ENCODE peak calls at places on chromosomes 7 and 10, in six cellular contexts. F is OCI-LY7, K is hepatocyte, H is neural progenitor cell, N is GM23248, Y is HCT116. T is an unnamed sample.

GRCh38 chr10:6009961-6010360 is 32.6 kb upstream of the IL15RA start:
- DNase-seq in Y (no peak), F (no peak), K (no peak), H (no peak), N (peak), T (no peak)

GRCh38 chr7:151076863-151077704 is 3.5 kb downstream of the FASTK start:
- DNase-seq in F (no peak), Y (no peak), N (peak), K (no peak), H (peak), T (peak)

GRCh38 chr7:11831727-11832495 is at the start of gene THSD7A:
- DNase-seq in Y (no peak), F (no peak), H (peak), K (peak), N (peak), T (peak)

GRCh38 chr7:139023076-139023475 is 12.8 kb downstream of the ZC3HAV1L start:
- DNase-seq in N (no peak), Y (no peak), K (no peak), F (no peak), H (no peak), T (no peak)

GRCh38 chr7:81684513-81685262 is 85.2 kb downstream of the HGF start:
- DNase-seq in H (peak), F (no peak), K (peak), N (peak), Y (peak), T (peak)

GRCh38 chr10:71719042-71719441 is 536 bp downstream of the C10orf105 start:
- DNase-seq in K (no peak), F (no peak), H (no peak), Y (no peak), N (peak), T (no peak)

GRCh38 chr10:98062424-98062823 is 32.0 kb upstream of the CRTAC1 start:
- DNase-seq in N (no peak), K (no peak), H (no peak), Y (no peak), F (no peak), T (no peak)

GRCh38 chr10:29353887-29354561 is 65.2 kb downstream of the LYZL1 start:
- DNase-seq in H (peak), F (no peak), N (no peak), Y (no peak), K (no peak), T (no peak)

GRCh38 chr7:94507462-94507861 is 2.1 kb upstream of the CASD1 start:
- DNase-seq in H (no peak), Y (no peak), K (no peak), F (no peak), N (no peak), T (no peak)

GRCh38 chr10:60666221-60666620 is 112.1 kb upstream of the CDK1 start:
- DNase-seq in K (peak), H (no peak), Y (no peak), F (no peak), N (peak), T (peak)

GRCh38 chr7:39616138-39616537 is 7.2 kb upstream of the RALA start:
- DNase-seq in H (no peak), F (no peak), N (peak), K (no peak), Y (no peak), T (peak)

GRCh38 chr7:155410436-155410835 is 47.5 kb upstream of the EN2 start:
- DNase-seq in K (no peak), N (no peak), F (no peak), H (no peak), Y (no peak), T (no peak)

GRCh38 chr10:20093600-20093999 is 277.4 kb downstream of the PLXDC2 start:
- DNase-seq in F (no peak), Y (no peak), H (no peak), N (no peak), K (no peak), T (no peak)

GRCh38 chr7:94276797-94277196 is 117.9 kb upstream of the COL1A2 start:
- DNase-seq in H (peak), N (peak), Y (no peak), K (no peak), F (peak), T (peak)

GRCh38 chr7:2030475-2031456 is 202.0 kb downstream of the MAD1L1 start:
- DNase-seq in Y (no peak), N (no peak), F (peak), H (no peak), K (no peak), T (no peak)

GRCh38 chr10:114121031-114121430 is 53.0 kb downstream of the CCDC186 start:
- DNase-seq in H (no peak), N (no peak), F (no peak), K (no peak), Y (no peak), T (no peak)

GRCh38 chr7:1844956-1845390 is 174.9 kb downstream of the ELFN1 start:
- DNase-seq in H (no peak), F (no peak), N (no peak), Y (no peak), K (no peak), T (no peak)

DNA sequence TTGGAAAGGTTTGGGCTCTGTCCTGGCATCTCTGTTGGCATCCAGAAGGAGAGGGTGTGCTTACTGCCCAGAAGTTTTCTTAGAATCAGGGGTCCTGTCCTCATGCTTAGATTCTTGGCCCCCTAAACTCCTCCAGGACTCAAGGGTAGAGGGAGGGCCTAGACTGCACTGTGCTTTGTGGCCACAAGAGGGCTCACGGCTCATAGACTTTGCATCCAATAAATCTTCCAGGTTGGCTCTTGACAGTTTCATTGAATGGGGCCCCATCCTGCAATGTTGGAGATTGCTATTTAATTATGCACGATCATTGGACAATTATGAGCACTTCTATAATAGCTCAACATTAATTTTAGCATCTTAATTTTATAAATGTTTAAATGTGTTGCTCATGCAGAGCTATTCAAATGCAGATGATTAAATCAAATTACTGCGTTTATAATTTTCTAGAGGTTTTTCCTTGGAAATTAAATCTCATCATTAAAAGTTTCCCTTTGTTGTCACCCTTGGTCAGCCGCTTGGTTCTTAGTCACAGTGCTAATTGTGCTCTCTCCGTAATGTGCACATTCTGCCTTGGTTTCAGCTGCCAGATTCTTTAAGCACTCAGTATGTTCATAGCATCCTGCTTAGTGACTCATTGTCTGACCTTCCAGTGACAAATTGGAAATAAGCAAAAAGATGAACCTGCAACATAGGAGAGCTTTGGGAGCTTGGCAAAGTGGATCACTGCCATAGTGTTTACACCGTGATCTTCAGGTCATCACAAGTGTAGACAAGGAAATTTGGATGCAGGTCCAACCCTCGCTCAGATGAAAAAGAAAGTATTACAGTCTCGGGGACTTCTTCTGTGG is 33.5 kb upstream of the PLPP4 start:
- DNase-seq in H (peak), Y (peak), F (peak), N (peak), K (peak), T (peak)
- TF ChIP-seq EZH2phosphoT487 in H (no peak), Y (no peak), F (no peak), N (peak), K (no peak), T (no peak)

DNA sequence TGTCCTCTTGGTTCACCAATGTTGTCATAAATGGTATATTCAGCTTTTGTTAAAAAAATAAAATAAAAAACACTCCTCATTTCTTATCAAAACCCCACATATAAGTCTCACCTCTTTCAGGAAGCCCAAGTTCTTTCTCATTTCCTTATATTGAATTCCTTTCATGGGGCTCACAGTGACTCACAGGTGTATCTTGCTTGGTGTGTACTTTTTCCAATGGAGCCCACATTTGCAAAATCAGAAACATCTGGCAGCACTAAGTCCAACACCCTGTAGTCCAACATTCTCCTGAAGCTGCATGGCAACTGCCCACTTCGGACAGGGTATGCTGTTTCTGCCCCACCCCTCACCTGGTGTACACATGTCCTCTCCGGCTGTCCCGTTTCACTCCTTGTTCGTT is 544.0 kb downstream of the SORCS3 start:
- DNase-seq in K (no peak), H (no peak), Y (no peak), N (no peak), F (no peak), T (no peak)
- TF ChIP-seq EZH2phosphoT487 in K (no peak), H (no peak), Y (no peak), N (no peak), F (no peak), T (no peak)

DNA sequence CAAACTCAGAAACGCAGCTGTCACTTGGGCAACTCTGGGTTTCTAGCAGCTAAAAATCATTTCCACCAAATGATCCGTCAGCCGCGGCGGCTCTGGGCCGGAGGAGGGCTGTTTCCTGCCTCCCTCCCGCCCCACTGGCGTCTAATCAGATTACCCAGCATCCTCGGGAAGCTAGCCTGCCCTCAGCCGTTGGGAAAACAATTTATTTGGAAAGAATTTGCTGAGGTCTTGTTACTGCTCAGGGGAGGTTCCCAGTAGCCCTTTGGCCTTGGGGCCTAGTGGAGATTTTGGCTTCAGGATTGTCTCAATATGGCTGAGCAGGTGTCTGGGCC is 65.0 kb upstream of the ADGRA1 start:
- DNase-seq in K (no peak), F (no peak), Y (no peak), H (peak), N (peak), T (no peak)
- TF ChIP-seq EZH2phosphoT487 in K (no peak), F (no peak), Y (no peak), H (no peak), N (no peak), T (no peak)

DNA sequence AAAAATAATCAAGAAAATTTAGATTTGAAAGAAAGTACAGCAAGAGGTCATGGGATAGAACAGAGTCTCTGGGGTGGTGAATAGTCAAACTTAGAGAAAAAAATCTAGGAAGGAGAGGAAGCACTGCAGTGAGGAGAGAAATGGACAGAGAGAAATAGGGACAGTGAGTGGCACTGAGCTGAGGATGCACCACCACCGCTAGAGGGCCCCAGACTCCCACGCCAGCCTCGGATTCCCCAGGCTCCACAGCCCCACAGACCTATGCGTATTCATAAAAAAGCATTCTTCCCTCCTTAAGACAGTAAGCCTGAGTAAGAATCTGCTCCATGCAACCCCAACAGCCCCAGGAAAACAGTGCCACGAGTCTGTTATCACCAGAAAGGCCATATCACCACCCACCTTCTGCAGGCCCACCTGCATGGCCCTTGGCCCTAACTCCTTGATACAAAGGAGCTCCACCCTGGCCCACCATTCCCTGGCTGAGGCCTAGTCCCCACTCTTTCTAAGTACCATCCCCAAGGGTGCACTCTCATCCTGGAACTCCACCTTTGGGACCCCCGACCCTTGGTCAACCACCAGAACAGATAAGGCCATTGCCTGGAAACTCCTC is 91.0 kb downstream of the ALOX5 start:
- DNase-seq in Y (peak), K (peak), N (peak), F (peak), H (peak), T (peak)
- TF ChIP-seq EZH2phosphoT487 in Y (no peak), K (no peak), N (no peak), F (no peak), H (no peak), T (no peak)

GRCh38 chr7:253491-254336 is 36.3 kb upstream of the FOXL3 start:
- DNase-seq in Y (no peak), N (no peak), F (no peak), H (no peak), K (no peak), T (no peak)
- TF ChIP-seq EZH2phosphoT487 in Y (no peak), N (no peak), F (no peak), H (no peak), K (no peak), T (no peak)

DNA sequence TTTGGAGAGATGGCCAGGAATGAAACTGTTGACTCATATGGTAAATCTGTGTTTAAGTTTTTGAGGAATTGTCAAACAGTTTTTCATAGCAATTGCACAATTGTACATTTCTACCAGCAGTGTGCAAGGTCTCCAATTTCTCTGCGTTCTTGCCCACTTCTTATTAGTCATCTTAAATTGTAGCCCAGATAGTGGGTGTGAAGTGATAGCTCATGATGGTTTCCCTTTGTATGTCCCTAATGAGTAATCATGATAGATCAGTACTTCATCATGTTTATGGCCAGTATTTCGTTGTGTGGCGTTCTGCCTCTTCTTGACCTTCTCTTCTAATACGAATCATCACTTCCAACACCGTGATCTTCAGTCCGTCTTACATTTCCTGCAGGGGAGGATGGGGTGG is 136.3 kb downstream of the DOCK1 start:
- DNase-seq in K (no peak), Y (peak), F (no peak), N (peak), H (no peak), T (peak)
- TF ChIP-seq EZH2phosphoT487 in K (no peak), Y (no peak), F (no peak), N (peak), H (no peak), T (no peak)

GRCh38 chr7:52639981-52640380 is 395.5 kb upstream of the POM121L12 start:
- DNase-seq in N (no peak), H (no peak), K (no peak), F (no peak), Y (no peak), T (peak)
- TF ChIP-seq EZH2phosphoT487 in N (no peak), H (no peak), K (no peak), F (no peak), Y (no peak), T (no peak)

DNA sequence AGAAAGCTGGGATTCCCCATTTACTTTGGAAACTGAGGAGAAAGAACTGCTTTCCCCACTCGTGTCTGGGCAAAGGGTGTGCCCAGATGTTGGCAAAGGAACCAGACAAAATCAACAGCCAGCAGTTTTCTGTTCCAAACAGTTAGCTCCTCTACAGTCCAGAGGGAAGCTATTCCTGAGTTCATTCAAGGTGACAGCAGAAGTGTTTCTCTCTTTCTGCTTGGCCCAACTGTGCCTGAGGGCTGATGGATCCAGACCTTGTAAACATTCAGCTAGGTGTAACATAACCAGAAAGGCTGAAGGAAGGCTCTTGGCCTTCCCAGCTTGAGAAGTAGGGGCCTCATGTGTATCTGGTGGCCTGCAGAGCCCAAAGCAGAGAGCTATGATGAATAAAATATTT is 7.0 kb upstream of the ALDH18A1 start:
- DNase-seq in Y (no peak), N (no peak), H (no peak), K (no peak), F (no peak), T (no peak)
- TF ChIP-seq EZH2phosphoT487 in Y (no peak), N (no peak), H (no peak), K (no peak), F (no peak), T (no peak)

GRCh38 chr7:28442540-28443420 is 30.5 kb downstream of the CREB5 start:
- DNase-seq in F (no peak), N (peak), H (no peak), Y (no peak), K (peak), T (peak)

GRCh38 chr7:28448708-28449107 is 36.4 kb downstream of the CREB5 start:
- DNase-seq in Y (no peak), H (no peak), K (no peak), N (no peak), F (no peak), T (no peak)

GRCh38 chr7:28447071-28447470 is 34.8 kb downstream of the CREB5 start:
- DNase-seq in Y (no peak), N (peak), F (no peak), H (no peak), K (no peak), T (no peak)

DNA sequence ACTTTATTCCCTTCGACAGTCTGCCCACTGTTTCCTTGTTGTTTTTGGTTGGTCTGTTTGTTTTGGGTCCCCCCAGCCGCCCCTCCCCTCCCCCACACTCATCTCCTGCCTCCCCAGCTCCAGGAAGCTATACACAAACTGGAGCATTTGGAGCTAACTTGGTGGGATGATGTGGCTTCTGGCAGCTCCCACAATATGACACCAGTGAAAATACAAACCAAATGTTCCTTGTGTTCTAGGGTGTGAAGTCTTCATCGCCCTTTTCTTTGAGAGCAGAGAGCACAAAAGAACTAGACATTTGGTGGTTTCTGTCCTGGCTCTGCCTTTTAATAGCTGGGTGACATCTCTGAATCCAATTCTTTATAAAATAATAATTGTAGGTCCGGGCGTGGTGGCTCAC is 33.8 kb downstream of the CREB5 start:
- DNase-seq in N (no peak), H (no peak), Y (no peak), K (no peak), F (no peak), T (no peak)
- TF ChIP-seq EZH2phosphoT487 in N (no peak), H (no peak), Y (no peak), K (no peak), F (no peak), T (no peak)